ENCODE peak calls at places on chromosome 20, in six cellular contexts. Y, B, S, C, P and W are unnamed samples.

GRCh38 chr20:12053348-12053747 is 135.7 kb downstream of the BTBD3 start:
- DNase-seq in Y (peak), B (peak), S (no peak), C (peak), P (no peak), W (no peak)

GRCh38 chr20:19886666-19887288 is 128.7 kb downstream of the RIN2 start:
- DNase-seq in Y (peak), B (peak), S (no peak), C (peak), P (no peak), W (no peak)

GRCh38 chr20:2955257-2955950 is 82.1 kb downstream of the PTPRA start:
- DNase-seq in Y (no peak), B (no peak), S (no peak), C (no peak), P (no peak), W (no peak)

GRCh38 chr20:15176929-15177328 is 839.5 kb upstream of the FLRT3 start:
- DNase-seq in Y (no peak), B (no peak), S (no peak), C (no peak), P (no peak), W (no peak)

GRCh38 chr20:47727170-47727880 is 58.0 kb downstream of the SULF2 start:
- DNase-seq in Y (no peak), B (no peak), S (no peak), C (no peak), P (no peak), W (no peak)

GRCh38 chr20:36308986-36309385 is 2.8 kb downstream of the DLGAP4 start:
- DNase-seq in Y (no peak), B (no peak), S (no peak), C (no peak), P (no peak), W (no peak)

GRCh38 chr20:3727333-3728035 is 5.0 kb upstream of the HSPA12B start:
- DNase-seq in Y (peak), B (no peak), S (no peak), C (peak), P (no peak), W (no peak)

GRCh38 chr20:63946986-63947637 is 9.1 kb downstream of the UCKL1 start:
- DNase-seq in Y (no peak), B (no peak), S (no peak), C (no peak), P (no peak), W (no peak)

GRCh38 chr20:10578607-10579006 is 95.2 kb downstream of the JAG1 start:
- DNase-seq in Y (peak), B (peak), S (no peak), C (no peak), P (no peak), W (no peak)

GRCh38 chr20:61271273-61272221 is 19.5 kb downstream of the CDH4 start:
- DNase-seq in Y (no peak), B (peak), S (no peak), C (no peak), P (no peak), W (no peak)

GRCh38 chr20:5078399-5078958 is 41.3 kb downstream of the PCNA start:
- DNase-seq in Y (peak), B (peak), S (no peak), C (no peak), P (no peak), W (no peak)

GRCh38 chr20:36243726-36244125 is 7.4 kb downstream of the AAR2 start:
- DNase-seq in Y (no peak), B (no peak), S (no peak), C (no peak), P (no peak), W (no peak)

DNA sequence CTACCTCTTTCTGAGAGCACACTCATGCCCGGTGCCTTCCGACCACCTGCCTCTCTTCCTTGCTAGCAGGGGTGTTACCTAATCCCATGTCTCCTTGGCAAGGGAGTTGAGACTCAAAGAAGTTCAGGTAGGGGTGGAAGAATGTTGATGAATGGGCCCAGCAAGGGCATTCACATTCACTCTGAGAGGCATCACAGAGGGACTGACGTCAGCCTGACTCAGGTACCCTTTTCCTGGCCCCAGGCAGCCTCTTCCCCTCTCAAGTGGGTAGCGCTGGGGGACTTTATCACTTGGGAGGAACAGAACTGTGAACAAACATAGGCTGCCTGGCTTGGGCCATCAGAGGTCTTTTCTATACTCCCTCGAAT is 35.3 kb downstream of the HM13 start:
- DNase-seq in Y (no peak), B (no peak), S (no peak), C (no peak), P (no peak), W (no peak)
- H2BK15ac ChIP-seq in Y (no peak), B (no peak), S (no peak), C (no peak), P (no peak), W (no peak)

GRCh38 chr20:57137676-57138075 is 128.8 kb downstream of the BMP7 start:
- DNase-seq in Y (no peak), B (no peak), S (no peak), C (no peak), P (no peak), W (no peak)
- H3K9ac ChIP-seq in Y (no peak), B (no peak), S (no peak), C (no peak), P (no peak), W (no peak)

GRCh38 chr20:8534368-8534767 is 402.3 kb downstream of the PLCB1 start:
- DNase-seq in Y (no peak), B (no peak), S (no peak), C (peak), P (peak), W (peak)
- H2BK15ac ChIP-seq in Y (peak), B (no peak), S (no peak), C (no peak), P (no peak), W (no peak)

DNA sequence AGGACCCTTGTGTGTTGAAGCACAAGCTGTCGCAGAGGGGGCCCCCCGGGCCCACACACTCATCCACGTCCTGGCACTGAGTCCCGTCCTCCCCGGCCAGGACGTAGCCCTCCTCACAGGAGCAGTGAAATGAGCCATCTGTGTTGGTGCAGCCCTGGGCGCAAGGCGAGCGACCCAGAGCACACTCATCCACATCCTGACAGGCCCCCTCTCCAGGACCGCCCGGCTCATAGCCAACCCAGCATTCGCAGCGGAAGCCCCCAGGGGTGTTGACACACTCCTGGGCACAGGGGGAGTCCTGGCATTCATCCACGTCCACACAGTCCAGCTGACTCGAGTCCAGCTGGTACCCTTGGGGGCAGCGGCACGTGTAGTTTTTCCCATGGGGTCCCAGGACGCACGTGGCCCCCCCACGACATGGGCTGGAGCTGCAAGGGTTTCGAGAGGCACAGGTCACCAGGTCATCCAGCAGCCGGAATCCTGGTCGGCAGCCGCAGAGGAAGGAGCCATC is 1.2 kb downstream of the CD93 start:
- DNase-seq in Y (no peak), B (no peak), S (no peak), C (no peak), P (no peak), W (no peak)
- H3K9ac ChIP-seq in Y (no peak), B (no peak), S (no peak), C (no peak), P (no peak), W (no peak)

DNA sequence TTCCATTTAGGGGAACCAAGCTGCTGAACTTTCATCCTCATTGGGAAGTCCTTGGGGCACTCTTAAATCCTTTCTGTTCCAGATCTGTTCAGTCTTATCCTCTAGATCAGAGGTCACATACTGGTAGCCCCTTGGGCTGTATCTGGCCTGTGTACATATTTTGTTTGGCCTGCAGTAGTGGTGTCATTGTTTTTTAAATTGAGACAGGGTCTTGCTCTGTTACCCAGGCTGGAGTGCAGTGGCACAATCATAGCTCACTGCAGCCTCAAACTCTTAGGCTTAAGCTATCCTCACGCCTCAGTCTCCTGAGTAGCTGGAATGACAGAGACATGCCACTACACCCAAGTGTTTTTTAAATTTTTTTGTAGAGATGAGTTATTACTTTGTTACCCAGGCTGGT is 14.8 kb downstream of the RALY start:
- DNase-seq in Y (no peak), B (no peak), S (no peak), C (no peak), P (no peak), W (no peak)
- H2BK15ac ChIP-seq in Y (no peak), B (no peak), S (no peak), C (no peak), P (no peak), W (no peak)

DNA sequence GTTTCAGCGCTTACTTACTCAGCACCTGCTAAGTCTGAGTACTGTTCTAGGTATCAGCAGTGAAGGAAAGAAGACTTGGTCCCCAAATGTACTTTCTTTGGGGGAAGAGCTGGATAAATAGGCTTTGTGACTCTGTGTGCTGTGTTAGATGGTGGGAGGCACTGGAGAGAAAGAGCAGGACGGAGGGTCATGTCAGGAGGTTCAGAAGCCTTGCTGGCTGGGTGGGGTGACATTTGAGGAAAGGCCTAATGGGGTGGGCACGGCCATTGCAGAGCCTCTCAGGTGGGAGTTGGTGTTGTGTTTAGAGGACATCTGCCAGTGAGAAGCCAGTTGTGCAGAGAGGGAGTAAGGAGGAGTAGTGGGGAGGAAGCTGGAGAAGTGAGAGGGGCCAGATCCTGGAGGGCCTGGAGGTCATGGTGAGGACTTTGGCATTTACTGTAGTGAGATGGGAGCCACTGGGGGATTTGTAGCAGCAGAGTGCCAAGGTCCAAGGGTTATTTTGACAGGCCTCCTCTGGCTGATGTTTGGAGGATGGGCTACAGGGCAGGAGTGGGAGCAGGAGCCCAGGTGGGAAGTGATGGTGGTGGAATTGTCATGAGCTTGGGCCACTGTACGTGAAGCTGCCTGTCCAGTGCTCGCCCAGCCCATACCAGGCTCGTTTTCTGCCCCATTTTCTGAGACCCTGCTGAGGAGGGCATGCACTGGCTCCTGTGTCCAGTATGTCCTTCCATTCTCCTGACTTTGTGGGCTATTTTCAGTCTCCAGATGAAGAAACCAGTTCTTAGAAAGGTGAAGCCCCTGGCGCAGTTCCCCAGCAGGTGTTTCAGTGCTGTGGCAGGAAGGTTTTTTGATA is 886 bp downstream of the SDCBP2 start:
- DNase-seq in Y (no peak), B (no peak), S (no peak), C (no peak), P (peak), W (no peak)
- H3K9ac ChIP-seq in Y (no peak), B (peak), S (no peak), C (no peak), P (no peak), W (no peak)

GRCh38 chr20:21920231-21920630 is 214.8 kb downstream of the PAX1 start:
- DNase-seq in Y (no peak), B (no peak), S (no peak), C (no peak), P (no peak), W (no peak)

DNA sequence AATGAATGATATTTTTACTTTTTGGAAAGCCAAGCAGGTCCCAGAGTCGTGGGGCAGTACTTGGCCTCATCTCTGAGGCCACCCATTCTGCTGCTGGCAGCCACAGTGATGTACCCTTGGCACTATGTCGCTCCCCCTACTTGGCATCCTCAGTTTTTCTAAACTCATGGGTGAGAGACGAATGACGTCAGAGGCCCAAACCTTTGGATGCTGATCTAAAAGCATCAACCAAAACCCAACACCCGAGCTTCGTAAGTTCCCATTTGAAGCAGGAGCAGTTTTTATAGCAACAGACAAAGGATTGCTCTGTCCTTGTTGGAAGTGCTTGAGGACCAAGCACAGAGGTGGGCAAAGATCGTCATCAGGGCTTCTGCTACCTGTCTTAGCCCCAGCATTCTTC is 212.9 kb downstream of the PAX1 start:
- DNase-seq in Y (no peak), B (no peak), S (no peak), C (no peak), P (no peak), W (no peak)
- H2BK15ac ChIP-seq in Y (no peak), B (no peak), S (no peak), C (no peak), P (no peak), W (no peak)

GRCh38 chr20:50309280-50309763 is 118.7 kb downstream of the CEBPB start:
- DNase-seq in Y (peak), B (peak), S (no peak), C (no peak), P (no peak), W (no peak)
- H3K9ac ChIP-seq in Y (peak), B (peak), S (no peak), C (peak), P (no peak), W (no peak)

GRCh38 chr20:24439737-24440136 is 29.7 kb upstream of the SYNDIG1 start:
- DNase-seq in Y (no peak), B (no peak), S (no peak), C (no peak), P (no peak), W (no peak)
- H2BK15ac ChIP-seq in Y (no peak), B (no peak), S (peak), C (no peak), P (no peak), W (no peak)

DNA sequence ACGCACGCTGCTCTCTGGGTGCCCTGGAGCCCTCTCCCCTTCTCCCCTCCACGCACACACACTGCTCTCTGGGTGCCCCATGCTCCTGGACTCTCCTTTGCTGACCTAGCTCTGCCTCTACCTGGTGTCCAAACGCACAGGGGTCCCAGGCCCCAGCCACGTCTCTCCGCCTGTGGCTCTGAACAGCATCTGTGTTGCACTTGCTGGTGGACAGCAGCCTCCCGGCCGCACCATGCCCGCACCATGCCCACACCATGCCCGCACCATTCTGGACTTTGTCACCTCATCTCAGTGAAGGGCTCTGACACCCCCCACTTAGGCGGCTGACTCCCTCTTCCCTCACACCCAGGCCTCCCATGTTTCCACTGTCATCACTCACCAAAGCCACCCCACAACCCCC is 21.8 kb downstream of the TCFL5 start:
- DNase-seq in Y (no peak), B (no peak), S (no peak), C (no peak), P (no peak), W (no peak)
- H3K9ac ChIP-seq in Y (no peak), B (no peak), S (no peak), C (no peak), P (no peak), W (peak)